ENCODE peak calls at places on chromosomes 6 and 20, in five cellular contexts. W is A549, L is sigmoid colon, P is Peyer's patch, T is IMR-90. N is an unnamed sample.

GRCh38 chr6:27871919-27872633 is 40.1 kb downstream of the OR2B2 start:
- DNase-seq in L (peak; percentile 80), P (peak; percentile 87), T (peak; percentile 97), W (peak; percentile 90), N (peak; percentile 98)

GRCh38 chr20:38445402-38445801 is 10.3 kb upstream of the SNHG17 start:
- DNase-seq in P (no peak), W (no peak), T (no peak), L (no peak), N (no peak)

GRCh38 chr6:133865680-133866079 is 23.2 kb upstream of the TCF21 start:
- DNase-seq in L (no peak), W (no peak), T (no peak), P (no peak), N (no peak)

GRCh38 chr20:4552075-4552474 is 169.6 kb upstream of the PRND start:
- DNase-seq in P (no peak), T (no peak), W (no peak), L (no peak), N (no peak)

GRCh38 chr6:70884074-70884983 is 72.5 kb downstream of the B3GAT2 start:
- DNase-seq in P (peak; percentile 28), L (peak; percentile 69), T (peak; percentile 33), W (peak; percentile 49), N (peak; percentile 46)

GRCh38 chr6:37554480-37554819 is 54.8 kb upstream of the CCDC167 start:
- DNase-seq in W (no peak), T (peak; percentile 66), P (no peak), L (no peak), N (no peak)

GRCh38 chr6:167937948-167938911 is 59.2 kb upstream of the KIF25 start:
- DNase-seq in P (no peak), T (no peak), W (no peak), L (no peak), N (no peak)

GRCh38 chr6:46130665-46131064 is 876 bp downstream of the ENPP4 start:
- DNase-seq in L (no peak), T (no peak), W (no peak), P (no peak), N (peak; percentile 36)

GRCh38 chr6:107113460-107114212 is 1.7 kb downstream of the BEND3 start:
- DNase-seq in L (peak; percentile 48), W (no peak), T (no peak), P (no peak), N (no peak)

GRCh38 chr6:157879873-157880254 is 56.8 kb downstream of the SNX9 start:
- DNase-seq in L (no peak), P (no peak), W (no peak), T (no peak), N (no peak)

GRCh38 chr20:25540273-25540672 is 45.1 kb downstream of the NINL start:
- DNase-seq in T (no peak), W (no peak), L (no peak), P (peak; percentile 17), N (no peak)

GRCh38 chr6:14079433-14079832 is 38.1 kb upstream of the CD83 start:
- DNase-seq in P (no peak), T (peak; percentile 53), L (no peak), W (no peak), N (no peak)

GRCh38 chr20:57998981-57999464 is 229.4 kb downstream of the ANKRD60 start:
- DNase-seq in T (no peak), W (no peak), P (no peak), L (no peak), N (no peak)

GRCh38 chr6:166939276-166939816 is 17.0 kb downstream of the RNASET2 start:
- DNase-seq in W (no peak), L (no peak), T (no peak), P (no peak), N (no peak)

GRCh38 chr6:138559153-138559552 is 59.9 kb upstream of the NHSL1 start:
- DNase-seq in W (no peak), L (no peak), P (no peak), T (no peak), N (no peak)

GRCh38 chr6:36691011-36691410 is 6.6 kb upstream of the RAB44 start:
- DNase-seq in L (no peak), T (no peak), W (no peak), P (no peak), N (no peak)

GRCh38 chr6:1552296-1552761 is 57.4 kb upstream of the FOXC1 start:
- DNase-seq in T (peak; percentile 18), W (peak; percentile 19), L (no peak), P (no peak), N (peak; percentile 4)

GRCh38 chr6:87243812-87244211 is 78.6 kb upstream of the SMIM8 start:
- DNase-seq in W (no peak), P (no peak), L (no peak), T (no peak), N (no peak)

GRCh38 chr6:113632220-113632864 is 224.8 kb upstream of the MARCKS start:
- DNase-seq in T (peak; percentile 88), L (no peak), P (no peak), W (peak; percentile 77), N (no peak)

GRCh38 chr6:116386581-116387299 is 16.0 kb downstream of the DSE start:
- DNase-seq in W (peak; percentile 11), L (no peak), T (peak; percentile 80), P (no peak), N (no peak)

GRCh38 chr20:37464611-37465010 is 56.4 kb upstream of the NNAT start:
- DNase-seq in L (no peak), P (no peak), W (no peak), T (no peak), N (no peak)

GRCh38 chr6:15063253-15063853 is 182.5 kb upstream of the JARID2 start:
- DNase-seq in T (peak; percentile 40), L (no peak), W (no peak), P (peak; percentile 26), N (no peak)

GRCh38 chr20:33332905-33333456 is 50.0 kb downstream of the BPIFB1 start:
- DNase-seq in T (no peak), L (no peak), W (no peak), P (no peak), N (no peak)

GRCh38 chr20:37474386-37474785 is 46.7 kb upstream of the NNAT start:
- DNase-seq in P (no peak), W (no peak), L (peak; percentile 41), T (no peak), N (no peak)

GRCh38 chr20:25009218-25010145 is 16.9 kb upstream of the APMAP start:
- DNase-seq in P (peak; percentile 4), W (no peak), L (peak; percentile 60), T (no peak), N (no peak)

GRCh38 chr6:43171284-43172126 is 436 bp downstream of the SRF start:
- DNase-seq in T (no peak), L (no peak), P (no peak), W (no peak), N (peak; percentile 68)
- TF ChIP-seq POLR2A in T (peak; percentile 12), L (peak; percentile 60), P (peak; percentile 52), W (peak; percentile 58), N (peak; percentile 72)

DNA sequence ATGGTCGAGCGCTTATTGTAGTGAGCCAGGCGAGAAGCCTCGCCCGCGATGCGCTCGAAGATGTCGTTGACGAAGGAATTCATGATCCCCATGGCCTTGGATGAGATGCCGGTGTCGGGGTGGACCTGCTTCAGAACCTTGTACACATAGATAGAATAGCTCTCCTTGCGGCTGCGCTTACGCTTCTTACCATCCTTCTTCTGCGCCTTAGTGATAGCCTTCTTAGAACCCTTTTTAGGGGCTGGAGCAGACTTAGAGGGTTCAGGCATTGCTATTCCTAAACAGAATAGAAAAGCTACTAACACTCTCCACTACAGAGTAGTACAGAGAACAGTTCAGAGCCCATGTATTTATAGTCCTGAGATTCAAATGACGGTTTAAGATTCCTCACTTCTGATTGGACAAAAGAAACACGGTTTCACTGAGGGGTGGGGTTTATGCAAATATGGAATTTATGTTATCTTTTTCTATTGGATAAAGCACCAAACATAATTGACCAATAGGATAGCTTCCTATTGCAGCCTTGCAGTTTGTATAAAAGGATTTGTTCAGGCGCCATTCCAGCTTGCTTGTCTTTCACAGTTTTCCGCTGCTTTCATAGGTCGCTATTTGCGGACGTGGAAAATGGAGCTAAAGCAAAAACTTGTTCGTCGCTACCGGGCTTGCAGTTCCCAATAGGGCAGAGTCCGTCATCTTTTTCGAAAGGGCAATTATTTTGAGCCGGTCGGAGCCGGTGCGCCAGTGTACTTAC is 43.7 kb upstream of the HFE start:
- DNase-seq in T (peak; percentile 99), W (peak; percentile 91), P (peak; percentile 67), L (peak; percentile 93), N (peak; percentile 98)
- TF ChIP-seq POLR2A in T (peak; percentile 98), W (no peak), P (peak; percentile 99), L (peak; percentile 99), N (peak; percentile 99)

GRCh38 chr6:31664790-31665500 is at the start of gene GPANK1:
- DNase-seq in W (peak; percentile 94), T (peak; percentile 94), L (peak; percentile 97), P (peak; percentile 94), N (peak; percentile 96)
- TF ChIP-seq POLR2A in W (no peak), T (no peak), L (peak; percentile 35), P (peak; percentile 62), N (peak; percentile 85)

GRCh38 chr6:35468980-35469710 is 944 bp downstream of the RPL10A start:
- DNase-seq in T (no peak), L (no peak), W (no peak), P (no peak), N (peak; percentile 62)

GRCh38 chr6:35468181-35468979 is at the start of gene RPL10A:
- DNase-seq in W (peak; percentile 95), L (peak; percentile 99), T (peak; percentile 96), P (peak; percentile 94), N (peak; percentile 98)

GRCh38 chr6:35471836-35472345 is 3.7 kb downstream of the RPL10A start:
- DNase-seq in L (no peak), T (no peak), P (no peak), W (no peak), N (no peak)

GRCh38 chr6:35470663-35471120 is 2.5 kb downstream of the RPL10A start:
- DNase-seq in P (no peak), W (no peak), T (no peak), L (no peak), N (no peak)

DNA sequence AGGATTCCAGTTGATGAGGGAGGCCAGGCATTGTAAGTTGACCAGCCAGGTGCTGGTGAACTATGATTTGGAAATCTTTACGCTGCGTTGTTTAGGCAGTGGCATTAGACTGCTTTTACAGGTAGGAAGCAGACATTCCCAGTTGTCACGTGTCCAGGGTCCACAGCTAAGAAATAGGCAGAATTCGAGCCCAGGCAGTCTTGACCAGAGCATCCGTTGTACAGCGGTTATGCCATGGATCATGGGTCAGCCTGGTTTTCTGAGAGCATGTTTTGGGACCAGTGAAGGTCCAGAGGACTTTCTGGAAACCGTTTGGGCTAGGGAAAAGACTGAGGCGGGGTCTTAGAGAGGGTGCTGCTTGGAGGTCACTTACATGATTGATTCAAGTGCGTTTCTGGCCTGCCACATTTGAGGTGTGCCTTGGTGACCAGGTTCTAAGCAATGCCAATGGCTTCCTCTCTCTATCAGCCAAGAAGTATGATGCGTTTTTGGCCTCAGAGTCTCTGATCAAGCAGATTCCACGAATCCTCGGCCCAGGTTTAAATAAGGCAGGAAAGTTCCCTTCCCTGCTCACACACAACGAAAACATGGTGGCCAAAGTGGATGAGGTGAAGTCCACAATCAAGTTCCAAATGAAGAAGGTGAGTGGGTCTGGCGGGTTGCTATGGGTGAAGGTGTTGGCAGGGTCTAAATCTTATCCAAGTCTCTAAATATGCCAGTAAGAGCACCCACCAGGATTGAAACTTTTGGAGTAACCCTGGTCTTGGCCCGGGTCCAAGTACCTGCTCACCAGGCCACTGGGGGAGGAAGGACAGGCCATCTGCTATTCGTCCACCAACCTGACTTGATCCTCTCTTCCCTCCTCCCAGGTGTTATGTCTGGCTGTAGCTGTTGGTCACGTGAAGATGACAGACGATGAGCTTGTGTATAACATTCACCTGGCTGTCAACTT is 1.8 kb downstream of the RPL10A start:
- DNase-seq in P (no peak), L (no peak), T (no peak), W (no peak), N (peak; percentile 47)
- TF ChIP-seq POLR2A in P (no peak), L (no peak), T (no peak), W (no peak), N (no peak)

GRCh38 chr20:266604-267562 is 9.4 kb downstream of the DEFB132 start:
- DNase-seq in P (peak; percentile 88), W (peak; percentile 91), L (peak; percentile 92), T (peak; percentile 62), N (peak; percentile 91)
- TF ChIP-seq POLR2A in P (no peak), W (peak; percentile 51), L (no peak), T (no peak), N (no peak)